ENCODE peak calls at places on chromosomes 4 and X, in nine cellular contexts. S is MM.1S, R is PC-3, Q is astrocyte, A is fibroblast of lung, U is IMR-90, E is endodermal cell, N is kidney, L is keratinocyte. X is an unnamed sample.

GRCh38 chrX:14030248-14030592 is 528 bp upstream of the GEMIN8 start:
- DNase-seq in R (peak), S (no peak), A (peak), N (no peak), U (peak), Q (peak), L (no peak), E (no peak), X (peak)

GRCh38 chrX:71224098-71224708 is 1.2 kb downstream of the GJB1 start:
- DNase-seq in U (no peak), E (peak), Q (no peak), S (no peak), L (no peak), R (no peak), N (no peak), A (no peak), X (no peak)

GRCh38 chr4:155629183-155629825 is 37.3 kb upstream of the GUCY1A1 start:
- DNase-seq in L (peak), U (peak), N (no peak), S (no peak), E (no peak), A (peak), R (peak), Q (peak), X (peak)

GRCh38 chr4:82223715-82224114 is 150.1 kb downstream of the HNRNPD start:
- DNase-seq in S (peak), A (no peak), U (no peak), Q (no peak), L (no peak), R (no peak), N (no peak), E (no peak), X (no peak)

GRCh38 chr4:8502836-8503585 is 62.4 kb downstream of the TRMT44 start:
- DNase-seq in R (no peak), L (no peak), U (no peak), N (no peak), A (no peak), Q (no peak), E (peak), S (no peak), X (no peak)

GRCh38 chrX:94454159-94454558 is 780.2 kb downstream of the FAM133A start:
- DNase-seq in N (no peak), S (no peak), A (no peak), U (no peak), E (no peak), Q (no peak), L (no peak), R (no peak), X (no peak)

GRCh38 chr4:155402941-155403340 is 26.2 kb upstream of the MAP9 start:
- DNase-seq in L (no peak), R (no peak), N (no peak), E (no peak), Q (no peak), A (peak), U (no peak), S (no peak), X (no peak)

GRCh38 chrX:129634541-129634940 is 20.2 kb downstream of the APLN start:
- DNase-seq in S (no peak), L (no peak), Q (no peak), N (no peak), E (no peak), U (no peak), A (no peak), R (no peak), X (no peak)

GRCh38 chr4:13546374-13546854 is 2.1 kb upstream of the NKX3-2 start:
- DNase-seq in U (no peak), L (no peak), A (no peak), N (no peak), E (peak), R (no peak), S (no peak), Q (no peak), X (no peak)

GRCh38 chr4:13547563-13548041 is 3.3 kb upstream of the NKX3-2 start:
- DNase-seq in R (no peak), L (no peak), E (peak), A (no peak), N (peak), Q (no peak), S (peak), U (no peak), X (no peak)

GRCh38 chr4:13546855-13547562 is 2.7 kb upstream of the NKX3-2 start:
- DNase-seq in L (no peak), S (no peak), R (no peak), Q (no peak), A (no peak), U (no peak), N (peak), E (peak), X (no peak)

GRCh38 chr4:13548059-13548983 is 4.0 kb upstream of the NKX3-2 start:
- DNase-seq in L (no peak), A (no peak), S (peak), R (peak), E (no peak), U (no peak), N (peak), Q (no peak), X (no peak)

DNA sequence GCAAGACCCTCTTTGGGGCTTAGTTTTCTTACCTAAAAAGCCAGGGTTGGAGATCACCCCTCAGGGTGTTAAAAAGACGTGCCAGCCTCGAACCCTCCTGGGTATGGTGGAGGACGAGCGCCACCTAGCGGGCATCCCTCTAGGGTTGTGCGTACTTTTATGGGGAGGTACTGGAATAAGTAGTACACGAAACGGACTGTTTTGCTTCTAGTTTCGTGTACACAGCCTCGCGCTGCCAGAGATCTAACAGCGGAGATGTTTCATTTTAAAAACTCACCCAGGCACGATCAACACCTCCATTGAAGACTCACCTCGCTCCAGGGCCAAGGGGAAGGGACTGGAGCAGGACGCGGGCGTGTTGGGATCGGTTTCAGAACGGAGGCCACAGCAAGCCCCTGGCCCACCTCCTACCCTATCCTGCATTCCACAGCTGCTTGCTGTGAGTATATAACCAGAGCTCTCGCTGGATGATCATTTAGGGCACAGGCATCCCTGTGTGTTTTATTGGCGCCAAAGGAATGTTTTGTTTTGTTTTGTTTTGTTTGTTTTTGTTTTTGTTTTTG is 4.8 kb upstream of the NKX3-2 start:
- DNase-seq in A (peak), Q (peak), L (peak), U (peak), S (peak), R (peak), E (peak), N (peak), X (peak)
- H3K9ac ChIP-seq in A (no peak), Q (peak), L (peak), U (peak), S (peak), R (no peak), E (no peak), N (no peak), X (peak)

GRCh38 chrX:38216642-38217041 is 4.0 kb downstream of the SRPX start:
- DNase-seq in N (no peak), S (no peak), U (no peak), Q (peak), L (no peak), E (no peak), A (peak), R (no peak), X (no peak)

GRCh38 chrX:38214551-38214950 is 6.1 kb downstream of the SRPX start:
- DNase-seq in A (peak), E (no peak), U (peak), N (no peak), S (no peak), Q (peak), R (peak), L (no peak), X (no peak)

GRCh38 chrX:38212246-38212645 is 8.4 kb downstream of the SRPX start:
- DNase-seq in S (no peak), E (no peak), N (no peak), R (no peak), Q (peak), U (peak), A (peak), L (no peak), X (no peak)

GRCh38 chrX:38220024-38220935 is at the start of gene SRPX:
- DNase-seq in L (no peak), Q (peak), E (peak), A (peak), U (peak), N (peak), R (peak), S (peak), X (peak)

GRCh38 chrX:38215141-38215540 is 5.5 kb downstream of the SRPX start:
- DNase-seq in N (no peak), S (no peak), A (peak), U (peak), Q (peak), L (no peak), R (peak), E (no peak), X (peak)
- H3K4me3 ChIP-seq in N (no peak), S (no peak), A (no peak), U (no peak), Q (peak), L (no peak), R (no peak), E (no peak), X (peak)

GRCh38 chrX:107775000-107775733 is 420 bp downstream of the TSC22D3 start:
- DNase-seq in L (no peak), S (no peak), R (no peak), A (no peak), E (peak), U (no peak), Q (no peak), N (no peak), X (peak)
- H3K9ac ChIP-seq in L (peak), S (peak), R (peak), A (no peak), E (no peak), U (no peak), Q (no peak), N (peak), X (peak)

DNA sequence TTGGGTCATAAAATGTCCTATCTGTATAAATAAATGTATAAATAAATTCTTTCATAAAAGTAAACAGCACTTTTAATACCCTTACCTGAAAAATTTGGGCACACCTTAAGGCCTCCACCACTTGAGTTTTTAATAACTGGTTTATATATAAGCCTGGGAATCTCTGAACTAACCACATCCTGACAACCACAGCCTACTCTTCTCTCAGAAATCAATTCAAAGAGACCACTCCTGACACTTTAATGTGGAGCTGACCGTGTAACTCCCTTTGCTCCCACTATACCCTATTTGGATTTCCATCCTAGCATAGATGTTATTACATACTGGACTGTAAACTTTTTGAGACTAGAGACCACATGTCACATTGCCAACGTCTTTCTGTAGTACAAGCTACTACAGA is 3.5 kb downstream of the FBXL5 start:
- DNase-seq in U (peak), N (no peak), S (no peak), A (peak), E (no peak), Q (no peak), L (no peak), R (no peak), X (peak)
- H3K4me3 ChIP-seq in U (no peak), N (peak), S (peak), A (peak), E (peak), Q (no peak), L (peak), R (peak), X (peak)

GRCh38 chrX:47283015-47283771 is 50.4 kb downstream of the USP11 start:
- DNase-seq in L (no peak), E (no peak), S (no peak), A (peak), Q (peak), N (peak), U (peak), R (no peak), X (peak)
- H3K9ac ChIP-seq in L (no peak), E (no peak), S (no peak), A (no peak), Q (peak), N (peak), U (no peak), R (no peak), X (no peak)

GRCh38 chr4:67877086-67877485 is 6.7 kb downstream of the TMPRSS11D start:
- DNase-seq in L (no peak), E (no peak), A (no peak), S (no peak), N (no peak), U (no peak), R (no peak), Q (no peak), X (peak)
- H3K4me3 ChIP-seq in L (no peak), E (no peak), A (no peak), S (no peak), N (no peak), U (no peak), R (no peak), Q (no peak), X (no peak)

DNA sequence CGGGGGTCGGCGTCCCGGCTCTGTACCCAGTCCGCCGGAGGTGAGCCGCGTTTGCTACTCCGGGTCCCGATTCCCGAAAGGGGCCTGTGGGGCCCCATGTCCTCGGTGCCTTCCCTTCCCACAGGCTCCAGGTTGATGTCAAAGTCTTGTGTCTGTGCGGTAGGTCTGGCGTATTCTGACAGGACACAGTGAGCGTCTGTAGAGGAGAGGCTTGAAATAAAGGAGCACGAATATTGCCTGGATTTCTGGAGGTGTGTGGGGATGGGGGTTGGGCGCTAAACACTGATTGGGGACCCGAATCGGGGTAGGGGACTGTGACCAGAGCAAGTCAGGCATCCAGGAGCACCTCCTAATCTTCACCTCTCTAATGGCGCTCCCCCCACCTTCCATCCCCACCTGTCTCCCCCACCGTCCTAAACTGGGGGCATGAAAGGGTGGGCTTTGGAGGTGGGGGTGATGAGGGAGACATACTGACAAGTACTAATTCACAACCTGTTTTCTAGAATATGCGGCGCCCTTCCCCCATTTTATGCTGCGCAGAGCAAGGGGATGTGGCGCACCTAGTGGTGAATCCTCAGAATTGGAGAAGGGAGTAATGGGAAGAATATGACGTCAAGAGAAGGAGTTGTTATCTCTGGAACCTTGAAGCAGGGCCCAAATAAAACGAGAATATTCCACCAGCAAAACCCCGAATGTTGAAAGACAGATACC is 874 bp downstream of the GPRASP2 start:
- DNase-seq in L (no peak), S (no peak), Q (peak), N (no peak), E (peak), A (peak), R (peak), U (peak), X (peak)
- H3K9ac ChIP-seq in L (peak), S (no peak), Q (peak), N (peak), E (peak), A (peak), R (peak), U (peak), X (peak)

GRCh38 chrX:47380268-47380667 is 9.9 kb downstream of the ZNF157 start:
- DNase-seq in Q (no peak), A (no peak), N (no peak), R (peak), E (no peak), U (no peak), S (no peak), L (no peak), X (no peak)
- H3K4me3 ChIP-seq in Q (no peak), A (no peak), N (no peak), R (peak), E (no peak), U (no peak), S (no peak), L (no peak), X (no peak)

X was measured in adipocyte.